ENCODE peak calls at places on chromosomes 7 and 10, in seven cellular contexts. One of them, this sample, is unnamed.

GRCh38 chr7:152193882-152194281 is 168.4 kb downstream of the GALNT11 start:
- DNase-seq in GM06990: no peak
- DNase-seq in hepatocyte: no peak
- DNase-seq in NT2/D1: no peak
- DNase-seq in AG10803: no peak
- DNase-seq in NB4: no peak
- DNase-seq in uterus: no peak
- DNase-seq in this sample: no peak

GRCh38 chr10:97937928-97938327 is 88.3 kb downstream of the GOLGA7B start:
- DNase-seq in GM06990: no peak
- DNase-seq in hepatocyte: no peak
- DNase-seq in NT2/D1: no peak
- DNase-seq in AG10803: no peak
- DNase-seq in NB4: no peak
- DNase-seq in uterus: no peak
- DNase-seq in this sample: no peak

GRCh38 chr7:157839226-157839625 is 502.4 kb downstream of the DNAJB6 start:
- DNase-seq in GM06990: no peak
- DNase-seq in hepatocyte: no peak
- DNase-seq in NT2/D1: no peak
- DNase-seq in AG10803: no peak
- DNase-seq in NB4: no peak
- DNase-seq in uterus: no peak
- DNase-seq in this sample: no peak

GRCh38 chr10:26567349-26567721 is 129.2 kb downstream of the APBB1IP start:
- DNase-seq in GM06990: no peak
- DNase-seq in hepatocyte: no peak
- DNase-seq in NT2/D1: no peak
- DNase-seq in AG10803: no peak
- DNase-seq in NB4: no peak
- DNase-seq in uterus: no peak
- DNase-seq in this sample: no peak

GRCh38 chr7:41491313-41491712 is 211.6 kb downstream of the INHBA start:
- DNase-seq in GM06990: no peak
- DNase-seq in hepatocyte: no peak
- DNase-seq in NT2/D1: no peak
- DNase-seq in AG10803: no peak
- DNase-seq in NB4: no peak
- DNase-seq in uterus: no peak
- DNase-seq in this sample: no peak

GRCh38 chr10:45379891-45380540 is 6.0 kb downstream of the ALOX5 start:
- DNase-seq in GM06990: no peak
- DNase-seq in hepatocyte: no peak
- DNase-seq in NT2/D1: no peak
- DNase-seq in AG10803: no peak
- DNase-seq in NB4: peak; percentile 96
- DNase-seq in uterus: no peak
- DNase-seq in this sample: no peak

GRCh38 chr7:74199551-74200355 is 10.1 kb upstream of the LAT2 start:
- DNase-seq in GM06990: no peak
- DNase-seq in hepatocyte: no peak
- DNase-seq in NT2/D1: no peak
- DNase-seq in AG10803: no peak
- DNase-seq in NB4: no peak
- DNase-seq in uterus: no peak
- DNase-seq in this sample: no peak

GRCh38 chr7:148223130-148223529 is 367.4 kb upstream of the C7orf33 start:
- DNase-seq in GM06990: no peak
- DNase-seq in hepatocyte: no peak
- DNase-seq in NT2/D1: no peak
- DNase-seq in AG10803: no peak
- DNase-seq in NB4: no peak
- DNase-seq in uterus: no peak
- DNase-seq in this sample: no peak

GRCh38 chr10:7312179-7312857 is 98.5 kb downstream of the SFMBT2 start:
- DNase-seq in GM06990: no peak
- DNase-seq in hepatocyte: no peak
- DNase-seq in NT2/D1: no peak
- DNase-seq in AG10803: no peak
- DNase-seq in NB4: no peak
- DNase-seq in uterus: no peak
- DNase-seq in this sample: no peak

GRCh38 chr10:69202332-69202731 is 17.8 kb upstream of the HKDC1 start:
- DNase-seq in GM06990: no peak
- DNase-seq in hepatocyte: no peak
- DNase-seq in NT2/D1: no peak
- DNase-seq in AG10803: peak; percentile 66
- DNase-seq in NB4: no peak
- DNase-seq in uterus: no peak
- DNase-seq in this sample: no peak

GRCh38 chr7:122988333-122988732 is 7.2 kb downstream of the TAS2R16 start:
- DNase-seq in GM06990: no peak
- DNase-seq in hepatocyte: no peak
- DNase-seq in NT2/D1: no peak
- DNase-seq in AG10803: no peak
- DNase-seq in NB4: no peak
- DNase-seq in uterus: no peak
- DNase-seq in this sample: no peak

GRCh38 chr7:134477954-134478353 is 19.1 kb upstream of the AKR1B1 start:
- DNase-seq in GM06990: no peak
- DNase-seq in hepatocyte: no peak
- DNase-seq in NT2/D1: no peak
- DNase-seq in AG10803: no peak
- DNase-seq in NB4: no peak
- DNase-seq in uterus: no peak
- DNase-seq in this sample: no peak

GRCh38 chr10:59582058-59582457 is 127.6 kb downstream of the SLC16A9 start:
- DNase-seq in GM06990: no peak
- DNase-seq in hepatocyte: no peak
- DNase-seq in NT2/D1: no peak
- DNase-seq in AG10803: no peak
- DNase-seq in NB4: no peak
- DNase-seq in uterus: no peak
- DNase-seq in this sample: no peak

GRCh38 chr7:17640730-17641377 is 299.4 kb downstream of the SNX13 start:
- DNase-seq in GM06990: no peak
- DNase-seq in hepatocyte: peak; percentile 42
- DNase-seq in NT2/D1: peak; percentile 65
- DNase-seq in AG10803: peak; percentile 46
- DNase-seq in NB4: peak; percentile 63
- DNase-seq in uterus: no peak
- DNase-seq in this sample: no peak

GRCh38 chr7:83547526-83547925 is 101.4 kb downstream of the SEMA3E start:
- DNase-seq in GM06990: no peak
- DNase-seq in hepatocyte: peak; percentile 52
- DNase-seq in NT2/D1: no peak
- DNase-seq in AG10803: peak; percentile 24
- DNase-seq in NB4: no peak
- DNase-seq in uterus: no peak
- DNase-seq in this sample: peak; percentile 45

GRCh38 chr10:1376384-1376945 is 320.3 kb downstream of the WDR37 start:
- DNase-seq in GM06990: no peak
- DNase-seq in hepatocyte: no peak
- DNase-seq in NT2/D1: no peak
- DNase-seq in AG10803: no peak
- DNase-seq in NB4: no peak
- DNase-seq in uterus: no peak
- DNase-seq in this sample: no peak

GRCh38 chr7:151768805-151769188 is 108.1 kb downstream of the PRKAG2 start:
- DNase-seq in GM06990: peak; percentile 35
- DNase-seq in hepatocyte: no peak
- DNase-seq in NT2/D1: no peak
- DNase-seq in AG10803: no peak
- DNase-seq in NB4: no peak
- DNase-seq in uterus: no peak
- DNase-seq in this sample: no peak

GRCh38 chr7:70812511-70812910 is 319.4 kb upstream of the GALNT17 start:
- DNase-seq in GM06990: no peak
- DNase-seq in hepatocyte: no peak
- DNase-seq in NT2/D1: no peak
- DNase-seq in AG10803: no peak
- DNase-seq in NB4: no peak
- DNase-seq in uterus: no peak
- DNase-seq in this sample: no peak

GRCh38 chr10:5953676-5954075 is 23.7 kb downstream of the IL15RA start:
- DNase-seq in GM06990: no peak
- DNase-seq in hepatocyte: no peak
- DNase-seq in NT2/D1: no peak
- DNase-seq in AG10803: no peak
- DNase-seq in NB4: no peak
- DNase-seq in uterus: no peak
- DNase-seq in this sample: no peak

GRCh38 chr10:114388275-114388674 is 16.0 kb downstream of the AFAP1L2 start:
- DNase-seq in GM06990: peak; percentile 51
- DNase-seq in hepatocyte: no peak
- DNase-seq in NT2/D1: no peak
- DNase-seq in AG10803: no peak
- DNase-seq in NB4: peak; percentile 49
- DNase-seq in uterus: no peak
- DNase-seq in this sample: no peak

GRCh38 chr7:9231683-9232082 is 798.3 kb downstream of the NXPH1 start:
- DNase-seq in GM06990: no peak
- DNase-seq in hepatocyte: peak; percentile 8
- DNase-seq in NT2/D1: no peak
- DNase-seq in AG10803: no peak
- DNase-seq in NB4: no peak
- DNase-seq in uterus: no peak
- DNase-seq in this sample: no peak

GRCh38 chr7:50660830-50661175 is 95.6 kb upstream of the DDC start:
- DNase-seq in GM06990: no peak
- DNase-seq in hepatocyte: no peak
- DNase-seq in NT2/D1: no peak
- DNase-seq in AG10803: no peak
- DNase-seq in NB4: no peak
- DNase-seq in uterus: no peak
- DNase-seq in this sample: no peak
- H3K4me3 ChIP-seq in GM06990: no peak overlapping the region
- H3K4me3 ChIP-seq in hepatocyte: no peak overlapping the region
- H3K4me3 ChIP-seq in NT2/D1: no peak overlapping the region
- H3K4me3 ChIP-seq in AG10803: no peak overlapping the region
- H3K4me3 ChIP-seq in NB4: no peak overlapping the region
- H3K4me3 ChIP-seq in uterus: no peak overlapping the region
- H3K4me3 ChIP-seq in this sample: no peak overlapping the region

GRCh38 chr7:94650652-94651051 is 5.3 kb downstream of the SGCE start:
- DNase-seq in GM06990: no peak
- DNase-seq in hepatocyte: no peak
- DNase-seq in NT2/D1: no peak
- DNase-seq in AG10803: no peak
- DNase-seq in NB4: no peak
- DNase-seq in uterus: no peak
- DNase-seq in this sample: no peak
- H3K4me3 ChIP-seq in GM06990: no peak overlapping the region
- H3K4me3 ChIP-seq in hepatocyte: no peak overlapping the region
- H3K4me3 ChIP-seq in NT2/D1: no peak overlapping the region
- H3K4me3 ChIP-seq in AG10803: no peak overlapping the region
- H3K4me3 ChIP-seq in NB4: no peak overlapping the region
- H3K4me3 ChIP-seq in uterus: no peak overlapping the region
- H3K4me3 ChIP-seq in this sample: no peak overlapping the region

GRCh38 chr7:47452715-47453092 is 129.2 kb downstream of the TNS3 start:
- DNase-seq in GM06990: no peak
- DNase-seq in hepatocyte: no peak
- DNase-seq in NT2/D1: no peak
- DNase-seq in AG10803: no peak
- DNase-seq in NB4: no peak
- DNase-seq in uterus: no peak
- DNase-seq in this sample: no peak
- H3K4me3 ChIP-seq in GM06990: no peak overlapping the region
- H3K4me3 ChIP-seq in hepatocyte: no peak overlapping the region
- H3K4me3 ChIP-seq in NT2/D1: no peak overlapping the region
- H3K4me3 ChIP-seq in AG10803: peak overlapping the region; percentile 27
- H3K4me3 ChIP-seq in NB4: no peak overlapping the region
- H3K4me3 ChIP-seq in uterus: no peak overlapping the region
- H3K4me3 ChIP-seq in this sample: no peak overlapping the region

GRCh38 chr10:18400201-18400910 is 251.0 kb downstream of the NSUN6 start:
- DNase-seq in GM06990: peak; percentile 9
- DNase-seq in hepatocyte: peak; percentile 76
- DNase-seq in NT2/D1: no peak
- DNase-seq in AG10803: no peak
- DNase-seq in NB4: no peak
- DNase-seq in uterus: no peak
- DNase-seq in this sample: no peak

GRCh38 chr10:18402766-18403346 is 248.5 kb downstream of the NSUN6 start:
- DNase-seq in GM06990: no peak
- DNase-seq in hepatocyte: no peak
- DNase-seq in NT2/D1: no peak
- DNase-seq in AG10803: peak; percentile 1
- DNase-seq in NB4: no peak
- DNase-seq in uterus: no peak
- DNase-seq in this sample: no peak

GRCh38 chr10:18399158-18399557 is 252.2 kb downstream of the NSUN6 start:
- DNase-seq in GM06990: no peak
- DNase-seq in hepatocyte: no peak
- DNase-seq in NT2/D1: no peak
- DNase-seq in AG10803: no peak
- DNase-seq in NB4: no peak
- DNase-seq in uterus: no peak
- DNase-seq in this sample: no peak

GRCh38 chr10:18401416-18402195 is 249.8 kb downstream of the NSUN6 start:
- DNase-seq in GM06990: no peak
- DNase-seq in hepatocyte: no peak
- DNase-seq in NT2/D1: no peak
- DNase-seq in AG10803: no peak
- DNase-seq in NB4: no peak
- DNase-seq in uterus: no peak
- DNase-seq in this sample: no peak

DNA sequence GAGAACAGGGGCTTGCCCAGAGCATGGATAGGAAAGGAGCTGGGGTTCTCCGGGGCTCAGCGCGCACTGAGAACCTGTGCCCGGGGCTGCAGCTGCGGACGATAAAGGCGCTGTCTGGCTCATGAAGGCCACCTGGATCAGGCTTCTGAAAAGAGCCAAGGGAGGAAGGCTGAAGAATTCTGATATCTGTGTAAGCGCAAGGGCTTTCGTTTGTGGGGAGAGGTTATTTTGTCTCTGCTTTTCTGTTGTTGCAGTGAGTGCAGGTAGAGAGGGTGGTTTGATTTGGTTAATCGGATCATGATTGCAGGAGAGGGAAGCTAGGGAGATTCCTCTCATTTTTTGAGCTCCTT is 250.5 kb downstream of the NSUN6 start:
- DNase-seq in GM06990: no peak
- DNase-seq in hepatocyte: peak; percentile 35
- DNase-seq in NT2/D1: no peak
- DNase-seq in AG10803: no peak
- DNase-seq in NB4: no peak
- DNase-seq in uterus: no peak
- DNase-seq in this sample: no peak
- H3K4me3 ChIP-seq in GM06990: no peak overlapping the region
- H3K4me3 ChIP-seq in hepatocyte: peak overlapping the region; percentile 2
- H3K4me3 ChIP-seq in NT2/D1: peak overlapping the region; percentile 5
- H3K4me3 ChIP-seq in AG10803: no peak overlapping the region
- H3K4me3 ChIP-seq in NB4: no peak overlapping the region
- H3K4me3 ChIP-seq in uterus: peak overlapping the region; percentile 4
- H3K4me3 ChIP-seq in this sample: no peak overlapping the region

This sample was measured in lung.